ENCODE peak calls at places on chromosomes 5 and 9, in ten cellular contexts. J is MM.1S, Y is BJ, A is endodermal cell, Z is Peyer's patch, C is spleen, M is left lung, X is prostate gland, P is bronchial epithelial cell, U is sigmoid colon. N is an unnamed sample. For H3K36me3 and H3K27me3, the result is how much of the 10 kb centered on the place peaks cover.

GRCh38 chr5:9057406-9058000 is 488.4 kb downstream of the SEMA5A start:
- DNase-seq in J (no peak), Y (no peak), A (no peak), Z (peak), C (no peak), M (no peak), X (no peak), P (no peak), U (no peak), N (no peak)

GRCh38 chr5:43039468-43040286 is 442 bp downstream of the ANXA2R start:
- DNase-seq in J (peak), Y (no peak), A (peak), Z (peak), C (peak), M (peak), X (peak), P (no peak), U (peak), N (peak)

GRCh38 chr9:120445974-120446373 is 134.0 kb downstream of the CDK5RAP2 start:
- DNase-seq in J (no peak), Y (no peak), A (no peak), Z (no peak), C (no peak), M (no peak), X (no peak), P (no peak), U (no peak), N (no peak)

GRCh38 chr5:14269395-14269794 is 126.3 kb downstream of the TRIO start:
- DNase-seq in J (no peak), Y (no peak), A (peak), Z (no peak), C (no peak), M (no peak), X (no peak), P (no peak), U (no peak), N (no peak)

GRCh38 chr9:82597225-82598158 is 465.4 kb downstream of the RASEF start:
- DNase-seq in J (no peak), Y (no peak), A (no peak), Z (no peak), C (no peak), M (peak), X (no peak), P (no peak), U (no peak), N (no peak)

GRCh38 chr9:36207016-36207415 is 16.3 kb downstream of the CLTA start:
- DNase-seq in J (no peak), Y (no peak), A (no peak), Z (no peak), C (no peak), M (no peak), X (no peak), P (peak), U (peak), N (no peak)

GRCh38 chr9:129869585-129870501 is 34.6 kb downstream of the USP20 start:
- DNase-seq in J (no peak), Y (no peak), A (no peak), Z (no peak), C (peak), M (no peak), X (no peak), P (no peak), U (no peak), N (no peak)

GRCh38 chr9:93304574-93305496 is 120.9 kb downstream of the WNK2 start:
- DNase-seq in J (no peak), Y (no peak), A (peak), Z (peak), C (peak), M (no peak), X (peak), P (peak), U (peak), N (no peak)

GRCh38 chr5:149824115-149824514 is 94.0 kb downstream of the PPARGC1B start:
- DNase-seq in J (no peak), Y (no peak), A (no peak), Z (no peak), C (no peak), M (no peak), X (no peak), P (no peak), U (no peak), N (no peak)

GRCh38 chr5:108521841-108522506 is 140.1 kb upstream of the FBXL17 start:
- DNase-seq in J (peak), Y (peak), A (peak), Z (no peak), C (no peak), M (no peak), X (no peak), P (peak), U (no peak), N (peak)

GRCh38 chr9:68933434-68934318 is 80.2 kb downstream of the PRKACG start:
- DNase-seq in J (peak), Y (no peak), A (no peak), Z (no peak), C (no peak), M (no peak), X (no peak), P (no peak), U (no peak), N (peak)

GRCh38 chr5:106414342-106414741 is 1256.4 kb downstream of the EFNA5 start:
- DNase-seq in J (no peak), Y (no peak), A (no peak), Z (no peak), C (no peak), M (no peak), X (no peak), P (no peak), U (peak), N (no peak)

GRCh38 chr5:10648806-10649517 is 85.1 kb downstream of the ANKRD33B start:
- DNase-seq in J (no peak), Y (no peak), A (peak), Z (peak), C (peak), M (no peak), X (no peak), P (no peak), U (peak), N (no peak)

GRCh38 chr9:137012694-137013570 is 15.1 kb downstream of the ABCA2 start:
- DNase-seq in J (no peak), Y (no peak), A (peak), Z (no peak), C (no peak), M (no peak), X (no peak), P (no peak), U (no peak), N (no peak)

GRCh38 chr9:136201609-136202448 is 3.1 kb downstream of the LHX3 start:
- DNase-seq in J (no peak), Y (no peak), A (peak), Z (no peak), C (no peak), M (no peak), X (no peak), P (no peak), U (no peak), N (no peak)

GRCh38 chr5:10323588-10324488 is 16.1 kb upstream of the CMBL start:
- DNase-seq in J (no peak), Y (no peak), A (peak), Z (no peak), C (no peak), M (no peak), X (no peak), P (no peak), U (no peak), N (no peak)

GRCh38 chr5:137938358-137939138 is 49.3 kb downstream of the PKD2L2 start:
- DNase-seq in J (no peak), Y (no peak), A (no peak), Z (no peak), C (no peak), M (no peak), X (no peak), P (no peak), U (no peak), N (no peak)

GRCh38 chr5:35282805-35283204 is 52.5 kb upstream of the PRLR start:
- DNase-seq in J (no peak), Y (no peak), A (no peak), Z (no peak), C (no peak), M (no peak), X (no peak), P (no peak), U (no peak), N (no peak)

GRCh38 chr9:5892456-5893133 is 1.9 kb downstream of the MLANA start:
- DNase-seq in J (no peak), Y (no peak), A (no peak), Z (no peak), C (no peak), M (no peak), X (no peak), P (peak), U (no peak), N (no peak)

GRCh38 chr5:74288448-74289109 is 351.9 kb downstream of the ENC1 start:
- DNase-seq in J (no peak), Y (no peak), A (no peak), Z (no peak), C (no peak), M (no peak), X (no peak), P (no peak), U (peak), N (no peak)

GRCh38 chr5:1524799-1525623 is 1.3 kb upstream of the LPCAT1 start:
- DNase-seq in J (no peak), Y (no peak), A (no peak), Z (peak), C (peak), M (peak), X (no peak), P (no peak), U (peak), N (no peak)

GRCh38 chr9:126532019-126532462 is 81.7 kb upstream of the LMX1B start:
- DNase-seq in J (no peak), Y (no peak), A (no peak), Z (no peak), C (peak), M (no peak), X (no peak), P (no peak), U (no peak), N (no peak)

GRCh38 chr9:124045076-124045829 is 33.7 kb downstream of the LHX2 start:
- DNase-seq in J (no peak), Y (no peak), A (peak), Z (no peak), C (peak), M (peak), X (peak), P (no peak), U (peak), N (no peak)

GRCh38 chr5:10448754-10449345 is 7.2 kb downstream of the ROPN1L start:
- DNase-seq in J (no peak), Y (no peak), A (peak), Z (no peak), C (no peak), M (no peak), X (no peak), P (no peak), U (no peak), N (no peak)

GRCh38 chr5:149749481-149750365 is 19.6 kb downstream of the PPARGC1B start:
- DNase-seq in J (no peak), Y (no peak), A (no peak), Z (no peak), C (no peak), M (no peak), X (no peak), P (peak), U (no peak), N (no peak)

GRCh38 chr9:99167694-99168093 is 54.0 kb downstream of the ALG2 start:
- DNase-seq in J (no peak), Y (no peak), A (no peak), Z (no peak), C (no peak), M (no peak), X (no peak), P (no peak), U (no peak), N (peak)

GRCh38 chr5:149294872-149295829 is 23.5 kb downstream of the AFAP1L1 start:
- DNase-seq in J (no peak), Y (no peak), A (no peak), Z (no peak), C (no peak), M (no peak), X (no peak), P (no peak), U (no peak), N (no peak)

GRCh38 chr5:112626079-112626478 is 111.6 kb upstream of the APC start:
- DNase-seq in J (no peak), Y (no peak), A (no peak), Z (no peak), C (no peak), M (no peak), X (no peak), P (no peak), U (no peak), N (no peak)

GRCh38 chr9:27534131-27534530 is 4.5 kb upstream of the MOB3B start:
- DNase-seq in J (no peak), Y (no peak), A (no peak), Z (no peak), C (no peak), M (no peak), X (no peak), P (no peak), U (no peak), N (no peak)

GRCh38 chr5:103475629-103476240 is 86.9 kb downstream of the NUDT12 start:
- DNase-seq in J (peak), Y (no peak), A (no peak), Z (no peak), C (no peak), M (no peak), X (no peak), P (peak), U (no peak), N (no peak)

GRCh38 chr5:65013141-65013540 is 244.4 kb downstream of the CWC27 start:
- DNase-seq in J (no peak), Y (no peak), A (no peak), Z (no peak), C (no peak), M (no peak), X (no peak), P (no peak), U (no peak), N (no peak)

GRCh38 chr5:66769839-66770617 is 173.8 kb downstream of the MAST4 start:
- DNase-seq in J (no peak), Y (no peak), A (peak), Z (no peak), C (peak), M (no peak), X (no peak), P (no peak), U (no peak), N (no peak)
- TF ChIP-seq CTCF in J (no peak), Y (no peak), A (peak), Z (no peak), C (no peak), M (no peak), X (peak), P (no peak), U (no peak), N (peak)

GRCh38 chr5:134131165-134131564 is 16.7 kb downstream of the TCF7 start:
- DNase-seq in J (no peak), Y (no peak), A (no peak), Z (no peak), C (peak), M (no peak), X (no peak), P (no peak), U (no peak), N (no peak)
- H3K36me3 ChIP-seq in J (under half), Y (under half), A (under half), Z (under half), C (half or more), M (under half), X (under half), P (under half), U (under half), N (under half)

DNA sequence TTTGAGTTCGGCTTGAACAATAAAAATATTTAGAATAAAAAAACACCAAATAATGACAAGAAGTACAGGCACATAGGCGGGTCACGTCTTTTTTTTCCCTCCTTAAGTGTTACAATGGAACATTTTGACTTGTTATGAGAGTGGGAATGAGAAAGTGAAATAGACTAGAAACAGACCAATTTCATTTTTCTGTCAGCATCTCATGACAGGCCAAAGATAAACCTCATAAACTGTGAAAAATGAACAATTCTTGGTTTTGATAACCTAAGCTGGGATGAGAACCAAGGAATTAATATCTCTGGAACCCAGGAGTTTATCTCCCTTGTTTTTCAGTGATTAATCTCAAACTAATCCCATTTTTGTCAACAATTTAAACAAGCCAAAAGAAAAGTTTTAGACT is 299.5 kb downstream of the SLIT3 start:
- DNase-seq in J (no peak), Y (no peak), A (no peak), Z (no peak), C (no peak), M (no peak), X (no peak), P (no peak), U (no peak), N (no peak)
- H3K27me3 ChIP-seq in J (under half), Y (under half), A (under half), Z (under half), C (under half), M (under half), X (under half), P (under half), U (under half), N (under half)

GRCh38 chr5:172953776-172954189 is 5.4 kb upstream of the RPL26L1 start:
- DNase-seq in J (no peak), Y (peak), A (no peak), Z (no peak), C (no peak), M (no peak), X (no peak), P (peak), U (no peak), N (no peak)

GRCh38 chr5:172952034-172952511 is 7.2 kb upstream of the RPL26L1 start:
- DNase-seq in J (no peak), Y (peak), A (no peak), Z (no peak), C (no peak), M (no peak), X (no peak), P (no peak), U (no peak), N (no peak)

GRCh38 chr5:172949426-172949825 is 9.8 kb upstream of the RPL26L1 start:
- DNase-seq in J (no peak), Y (no peak), A (no peak), Z (no peak), C (peak), M (no peak), X (no peak), P (no peak), U (no peak), N (no peak)

GRCh38 chr5:172950176-172950965 is 8.9 kb upstream of the RPL26L1 start:
- DNase-seq in J (no peak), Y (no peak), A (no peak), Z (no peak), C (peak), M (no peak), X (no peak), P (no peak), U (no peak), N (no peak)

DNA sequence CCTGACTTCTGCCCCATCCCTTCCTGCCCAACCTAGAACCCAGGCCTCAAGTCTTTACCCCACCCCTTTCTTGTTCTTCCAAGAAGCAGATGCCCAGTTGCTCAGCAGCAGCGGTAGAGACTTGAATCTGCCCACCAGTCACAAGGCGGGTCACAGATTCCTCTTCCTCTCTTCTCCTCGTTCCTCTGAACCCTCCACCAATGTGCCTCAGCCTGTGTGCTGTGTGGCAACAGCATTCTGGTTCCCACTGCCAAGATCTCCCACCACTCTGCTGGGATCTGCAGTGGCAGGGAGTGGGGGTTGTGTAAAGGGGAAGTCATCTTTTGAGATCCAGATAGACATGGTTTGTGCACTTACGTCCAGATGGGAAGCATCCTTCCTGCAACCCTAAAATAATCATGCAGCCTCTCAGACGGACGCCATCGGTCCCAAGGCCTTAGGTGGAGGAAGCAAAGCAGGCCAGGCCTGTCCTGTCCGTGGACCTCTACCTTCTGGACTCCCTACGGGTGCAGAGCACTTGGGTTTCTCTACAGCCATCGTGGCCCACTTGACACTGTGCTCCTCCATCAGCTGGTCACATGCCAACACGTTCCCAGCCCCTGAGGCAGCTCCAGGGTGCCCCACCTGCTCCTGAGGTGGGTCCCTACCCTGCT is 7.7 kb upstream of the RPL26L1 start:
- DNase-seq in J (no peak), Y (no peak), A (no peak), Z (no peak), C (peak), M (no peak), X (no peak), P (no peak), U (no peak), N (no peak)
- TF ChIP-seq CTCF in J (no peak), Y (no peak), A (no peak), Z (no peak), C (no peak), M (no peak), X (no peak), P (no peak), U (no peak), N (no peak)

GRCh38 chr5:111224561-111224989 is 391 bp downstream of the CAMK4 start:
- DNase-seq in J (no peak), Y (no peak), A (no peak), Z (no peak), C (no peak), M (no peak), X (no peak), P (no peak), U (no peak), N (no peak)
- H3K36me3 ChIP-seq in J (under half), Y (under half), A (under half), Z (under half), C (under half), M (under half), X (under half), P (under half), U (under half), N (under half)

GRCh38 chr5:40679998-40680681 is 425 bp downstream of the PTGER4 start:
- DNase-seq in J (peak), Y (no peak), A (peak), Z (peak), C (peak), M (peak), X (peak), P (no peak), U (peak), N (peak)

GRCh38 chr5:40677456-40677855 is 2.3 kb upstream of the PTGER4 start:
- DNase-seq in J (no peak), Y (no peak), A (no peak), Z (no peak), C (no peak), M (no peak), X (no peak), P (no peak), U (no peak), N (no peak)

GRCh38 chr5:40676643-40677333 is 2.9 kb upstream of the PTGER4 start:
- DNase-seq in J (no peak), Y (no peak), A (peak), Z (no peak), C (no peak), M (no peak), X (no peak), P (peak), U (peak), N (no peak)

GRCh38 chr5:40679071-40679997 is at the start of gene PTGER4:
- DNase-seq in J (peak), Y (no peak), A (peak), Z (peak), C (peak), M (peak), X (peak), P (peak), U (peak), N (peak)

DNA sequence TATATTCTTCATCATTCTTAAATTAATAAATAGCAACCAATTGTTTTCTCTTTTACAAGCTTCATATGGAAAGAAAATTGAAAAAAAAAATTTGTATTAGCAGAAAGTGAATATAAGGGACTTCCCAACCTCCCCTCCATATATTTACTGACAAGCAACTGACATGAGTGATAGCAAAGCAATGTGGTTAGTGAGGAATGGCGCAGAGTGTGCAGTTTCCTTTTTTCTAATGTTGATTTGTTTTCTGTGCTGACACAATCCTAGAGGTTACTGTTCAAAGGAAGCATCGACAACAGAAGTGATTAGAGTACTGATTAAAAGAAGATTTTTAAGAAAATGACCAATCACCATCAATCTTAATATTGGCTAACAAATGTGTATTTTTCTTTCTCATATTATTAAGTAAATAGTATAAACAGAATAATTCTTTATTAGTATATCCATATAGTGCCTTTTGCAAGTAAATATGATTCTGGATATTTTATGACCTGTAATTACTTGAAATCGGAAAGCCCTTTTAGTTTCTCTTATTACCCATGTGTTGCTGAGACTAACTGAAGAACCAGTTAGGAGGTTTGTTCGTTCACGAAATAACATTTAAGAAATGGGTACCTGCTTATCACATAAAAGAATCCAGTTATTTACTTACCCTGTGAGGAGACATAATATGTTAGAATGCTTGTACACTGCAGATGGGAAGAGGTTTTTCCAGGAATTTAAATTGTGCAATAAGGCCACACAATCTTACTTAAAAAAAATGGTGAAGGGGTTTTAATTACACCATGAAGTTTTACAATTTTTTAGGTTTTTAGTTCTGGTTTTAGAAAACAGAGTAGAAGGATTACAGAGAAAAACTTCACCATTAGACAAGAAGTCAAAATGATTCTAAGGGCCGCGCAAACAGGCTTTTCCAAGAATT is 1.4 kb upstream of the PTGER4 start:
- DNase-seq in J (peak), Y (no peak), A (no peak), Z (no peak), C (no peak), M (no peak), X (no peak), P (peak), U (no peak), N (no peak)
- H3K27me3 ChIP-seq in J (under half), Y (under half), A (under half), Z (under half), C (under half), M (under half), X (under half), P (under half), U (under half), N (under half)

N was measured in GM06990.